ENCODE peak calls at places on chromosomes 16 and 17, in five cellular contexts. V is astrocyte, Y is left ventricle myocardium inferior, F is lung, X is ovary. S is an unnamed sample.

GRCh38 chr17:72393553-72393952 is 272.7 kb downstream of the SOX9 start:
- DNase-seq in V (peak; percentile 86), Y (no peak), F (no peak), X (no peak), S (no peak)

GRCh38 chr17:80844418-80844990 is 147.1 kb upstream of the CHMP6 start:
- DNase-seq in V (no peak), Y (no peak), F (no peak), X (no peak), S (no peak)

GRCh38 chr16:47787695-47788094 is 326.6 kb downstream of the PHKB start:
- DNase-seq in V (peak; percentile 17), Y (no peak), F (no peak), X (no peak), S (no peak)

GRCh38 chr17:3973498-3974137 is 9.4 kb upstream of the ATP2A3 start:
- DNase-seq in V (no peak), Y (no peak), F (no peak), X (no peak), S (no peak)

GRCh38 chr16:4972938-4973587 is 14.9 kb downstream of the SEC14L5 start:
- DNase-seq in V (no peak), Y (no peak), F (no peak), X (no peak), S (no peak)

GRCh38 chr16:58198739-58199411 is 969 bp upstream of the CSNK2A2 start:
- DNase-seq in V (no peak), Y (no peak), F (no peak), X (no peak), S (no peak)

GRCh38 chr16:2513405-2514332 is at the start of gene ATP6V0C:
- DNase-seq in V (peak; percentile 54), Y (peak; percentile 93), F (peak; percentile 93), X (peak; percentile 94), S (peak; percentile 98)

GRCh38 chr16:66517586-66518263 is 32.2 kb downstream of the TK2 start:
- DNase-seq in V (no peak), Y (peak; percentile 50), F (no peak), X (peak; percentile 61), S (no peak)

GRCh38 chr16:28863929-28864886 is 565 bp downstream of the SH2B1 start:
- DNase-seq in V (peak; percentile 58), Y (no peak), F (no peak), X (peak; percentile 55), S (no peak)

GRCh38 chr17:21475555-21475954 is 99.4 kb downstream of the KCNJ12 start:
- DNase-seq in V (no peak), Y (no peak), F (no peak), X (no peak), S (no peak)

GRCh38 chr17:17557796-17558195 is 33.7 kb downstream of the PEMT start:
- DNase-seq in V (no peak), Y (peak; percentile 51), F (no peak), X (no peak), S (no peak)

GRCh38 chr17:41984454-41984853 is 17.9 kb downstream of the CNP start:
- DNase-seq in V (no peak), Y (no peak), F (no peak), X (no peak), S (no peak)
- TF ChIP-seq CTCF in V (no peak), Y (no peak), F (no peak), X (no peak), S (no peak)

GRCh38 chr17:48163809-48164208 is 56.2 kb downstream of the SNX11 start:
- DNase-seq in V (no peak), Y (no peak), F (no peak), X (no peak), S (no peak)
- H3K27ac ChIP-seq in V (no peak overlapping the region), Y (no peak overlapping the region), F (no peak overlapping the region), X (no peak overlapping the region), S (no peak overlapping the region)

DNA sequence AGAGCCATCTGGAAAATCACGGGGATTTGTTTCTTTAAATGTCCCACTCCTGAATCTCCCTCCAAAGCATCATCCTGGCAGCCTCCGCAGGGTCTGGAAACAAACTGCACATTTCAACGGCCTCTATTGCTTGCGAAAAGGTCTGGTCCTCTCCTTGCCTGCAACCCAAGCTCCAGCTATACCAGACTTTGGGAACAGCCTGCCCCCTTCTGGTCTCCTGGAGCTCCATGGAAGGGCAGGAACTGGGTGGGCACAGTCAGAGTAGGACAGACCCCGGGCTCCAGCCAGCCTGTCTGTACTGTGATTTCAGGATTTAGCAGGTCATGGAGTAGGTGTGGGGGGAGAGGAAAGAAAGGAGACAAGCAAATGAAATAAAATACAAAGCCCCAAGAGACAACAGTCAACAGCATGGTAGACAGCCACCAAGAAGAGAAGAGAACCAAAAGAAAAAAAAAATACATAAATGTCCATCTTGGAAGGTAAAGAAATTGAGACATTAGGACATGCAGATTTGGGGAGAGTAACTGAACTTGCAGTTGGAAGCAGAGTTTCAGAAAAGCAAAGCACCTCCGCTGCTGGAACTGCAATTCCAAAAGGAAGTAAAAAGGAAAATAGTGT is 2.7 kb downstream of the XYLT1 start:
- DNase-seq in V (peak; percentile 37), Y (peak; percentile 54), F (no peak), X (peak; percentile 77), S (no peak)
- H3K4me3 ChIP-seq in V (peak overlapping the region; percentile 78), Y (no peak overlapping the region), F (no peak overlapping the region), X (peak overlapping the region; percentile 70), S (peak overlapping the region; percentile 71)

GRCh38 chr16:81137754-81138153 is 41.6 kb upstream of the GCSH start:
- DNase-seq in V (no peak), Y (no peak), F (no peak), X (no peak), S (no peak)

GRCh38 chr16:81143921-81144471 is 47.8 kb upstream of the GCSH start:
- DNase-seq in V (no peak), Y (no peak), F (no peak), X (no peak), S (no peak)

GRCh38 chr16:81142864-81143263 is 46.7 kb upstream of the GCSH start:
- DNase-seq in V (no peak), Y (no peak), F (no peak), X (no peak), S (no peak)

GRCh38 chr16:81137012-81137335 is 40.8 kb upstream of the GCSH start:
- DNase-seq in V (no peak), Y (no peak), F (no peak), X (no peak), S (no peak)

GRCh38 chr16:81140930-81141780 is 45.0 kb upstream of the GCSH start:
- DNase-seq in V (no peak), Y (no peak), F (no peak), X (no peak), S (no peak)
- TF ChIP-seq CTCF in V (peak; percentile 11), Y (no peak), F (no peak), X (no peak), S (no peak)

DNA sequence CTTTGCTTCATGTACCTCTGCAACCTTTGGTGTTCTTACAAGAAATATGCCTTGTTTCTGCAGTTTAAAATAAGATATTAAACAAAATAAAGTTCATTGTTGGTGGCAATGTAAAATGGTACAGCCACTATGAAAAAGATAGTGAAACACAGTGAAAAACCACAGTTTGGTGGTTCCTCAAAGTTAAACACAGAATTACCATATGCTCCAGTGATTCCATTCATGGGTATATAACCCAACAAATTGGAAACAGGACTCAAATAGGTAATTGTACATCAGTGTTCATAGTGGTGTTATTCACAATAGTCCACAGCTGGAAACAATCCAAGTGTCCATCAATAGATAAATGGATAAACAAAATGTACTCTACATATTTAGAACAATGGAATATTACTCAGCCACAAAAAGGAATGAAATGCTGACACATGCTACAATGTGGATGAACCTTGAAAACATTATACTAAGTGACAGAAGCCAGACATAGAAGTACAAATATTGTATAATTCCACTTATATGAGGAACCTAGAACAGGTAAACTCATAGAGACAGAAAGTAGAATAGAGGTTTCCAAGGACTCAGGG is 49.2 kb downstream of the CUEDC1 start:
- DNase-seq in V (no peak), Y (no peak), F (no peak), X (no peak), S (no peak)
- H3K27ac ChIP-seq in V (no peak overlapping the region), Y (peak overlapping the region; percentile 40), F (peak overlapping the region; percentile 92), X (no peak overlapping the region), S (peak overlapping the region; percentile 93)

DNA sequence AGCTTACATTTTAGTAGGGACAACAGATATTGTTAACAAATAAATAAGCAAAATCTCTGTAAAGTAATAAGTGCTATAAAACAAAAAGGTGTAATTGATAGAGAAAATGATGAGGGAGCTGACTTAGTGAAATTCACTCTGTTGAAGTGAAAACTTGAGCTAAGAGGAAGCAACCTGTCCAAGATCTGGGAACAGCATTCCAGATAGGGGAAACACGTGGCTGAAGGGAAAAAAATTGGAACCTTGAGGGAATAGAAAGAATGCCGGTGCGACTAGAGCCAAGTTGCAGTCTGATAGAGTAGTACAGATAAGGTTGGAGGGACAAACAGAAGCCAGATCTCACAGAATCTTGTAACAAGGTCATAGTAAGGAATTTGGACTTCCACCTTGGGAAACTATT is 583 bp upstream of the DDX52 start:
- DNase-seq in V (peak; percentile 25), Y (no peak), F (no peak), X (no peak), S (no peak)
- H3K4me3 ChIP-seq in V (peak overlapping the region; percentile 94), Y (peak overlapping the region; percentile 81), F (no peak overlapping the region), X (peak overlapping the region; percentile 81), S (peak overlapping the region; percentile 79)

DNA sequence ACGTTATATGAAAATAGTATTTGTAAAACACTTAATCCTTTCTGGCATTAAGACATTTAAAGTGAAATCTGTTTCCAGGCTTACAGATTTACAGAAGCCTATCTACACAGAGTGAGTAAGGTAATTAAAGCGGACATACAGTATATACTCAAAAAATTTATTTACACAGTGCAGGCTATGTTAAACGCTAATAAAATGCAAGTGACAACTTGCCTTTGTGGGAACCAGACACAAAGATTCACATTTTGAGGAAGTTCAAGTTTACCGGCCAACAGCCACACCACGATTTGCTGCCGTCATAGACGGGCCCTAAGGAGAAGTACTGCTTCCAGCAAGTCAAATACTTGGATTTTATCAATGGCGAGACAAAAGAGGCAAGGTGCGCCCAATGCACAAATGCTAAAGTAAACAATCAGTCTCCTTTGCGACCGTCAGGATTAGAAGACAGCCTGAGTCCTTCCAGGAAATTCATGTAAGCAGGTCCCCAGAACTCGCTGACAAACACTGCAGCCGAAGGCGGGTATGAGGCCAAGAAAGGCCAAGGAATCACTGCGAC is 799 bp downstream of the VPS35 start:
- DNase-seq in V (peak; percentile 23), Y (peak; percentile 25), F (peak; percentile 51), X (no peak), S (no peak)
- TF ChIP-seq CTCF in V (no peak), Y (no peak), F (no peak), X (no peak), S (no peak)

GRCh38 chr17:16251556-16251955 is 34.5 kb downstream of the PIGL start:
- DNase-seq in V (no peak), Y (no peak), F (no peak), X (no peak), S (no peak)

GRCh38 chr17:16258916-16259315 is 41.9 kb downstream of the PIGL start:
- DNase-seq in V (no peak), Y (no peak), F (no peak), X (no peak), S (no peak)

GRCh38 chr17:16259926-16260325 is 42.9 kb downstream of the PIGL start:
- DNase-seq in V (no peak), Y (no peak), F (no peak), X (no peak), S (no peak)

GRCh38 chr17:16251043-16251442 is 34.0 kb downstream of the PIGL start:
- DNase-seq in V (no peak), Y (no peak), F (no peak), X (no peak), S (no peak)

DNA sequence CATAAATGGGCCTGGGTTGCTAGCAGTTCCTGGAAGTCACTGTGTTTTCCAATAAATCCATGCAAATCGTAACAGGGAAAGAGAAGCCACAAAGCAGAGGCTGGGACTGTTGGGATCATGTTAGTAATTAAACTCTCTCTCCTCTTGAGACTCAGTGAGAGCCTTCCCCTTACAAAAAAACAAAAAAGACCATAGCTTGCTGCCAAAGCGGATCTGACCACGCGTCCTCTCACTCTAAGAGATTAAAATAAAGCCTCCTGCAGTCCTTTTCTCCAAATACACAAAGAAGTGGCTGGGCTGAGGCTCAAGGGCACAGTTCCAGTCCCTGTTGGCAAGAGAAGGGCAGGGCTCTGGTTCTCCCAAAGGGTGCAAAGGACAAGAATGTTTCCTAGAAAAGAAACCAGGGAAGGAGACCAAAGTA is 38.5 kb downstream of the PIGL start:
- DNase-seq in V (peak; percentile 46), Y (peak; percentile 59), F (peak; percentile 62), X (peak; percentile 78), S (no peak)
- H3K27ac ChIP-seq in V (no peak overlapping the region), Y (peak overlapping the region; percentile 64), F (no peak overlapping the region), X (no peak overlapping the region), S (peak overlapping the region; percentile 68)

S was measured in esophagus muscularis mucosa.